ENCODE peak calls at places on chromosomes 2 and 18, in five cellular contexts. U, V, W, O and G are unnamed samples.

GRCh38 chr18:58253871-58254270 is 209.8 kb downstream of the NEDD4L start:
- DNase-seq in U (no peak), V (no peak), W (no peak), O (no peak), G (no peak)

GRCh38 chr2:85318222-85319182 is 9.3 kb downstream of the TGOLN2 start:
- DNase-seq in U (no peak), V (no peak), W (no peak), O (no peak), G (no peak)

GRCh38 chr2:157628282-157628531 is 457 bp downstream of the ACVR1C start:
- DNase-seq in U (no peak), V (no peak), W (no peak), O (no peak), G (no peak)

GRCh38 chr2:144508162-144508765 is 11.7 kb downstream of the ZEB2 start:
- DNase-seq in U (peak), V (no peak), W (no peak), O (no peak), G (no peak)

GRCh38 chr2:12267042-12267441 is 449.7 kb upstream of the TRIB2 start:
- DNase-seq in U (no peak), V (no peak), W (no peak), O (no peak), G (no peak)

GRCh38 chr2:161250864-161251436 is 57.3 kb upstream of the PSMD14 start:
- DNase-seq in U (peak), V (peak), W (no peak), O (no peak), G (no peak)

GRCh38 chr2:27753744-27754588 is 17.6 kb upstream of the MRPL33 start:
- DNase-seq in U (peak), V (peak), W (peak), O (peak), G (peak)

GRCh38 chr2:164625378-164625971 is 4.2 kb upstream of the GRB14 start:
- DNase-seq in U (no peak), V (no peak), W (no peak), O (no peak), G (no peak)

GRCh38 chr2:237875234-237876055 is 16.0 kb downstream of the RAMP1 start:
- DNase-seq in U (no peak), V (no peak), W (no peak), O (no peak), G (no peak)

GRCh38 chr2:17529771-17530170 is 10.7 kb upstream of the VSNL1 start:
- DNase-seq in U (no peak), V (no peak), W (no peak), O (no peak), G (no peak)

GRCh38 chr2:103138123-103138886 is 376.5 kb downstream of the TMEM182 start:
- DNase-seq in U (no peak), V (no peak), W (no peak), O (no peak), G (peak)

GRCh38 chr18:76522104-76522503 is 27.1 kb upstream of the ZNF516 start:
- DNase-seq in U (no peak), V (no peak), W (no peak), O (no peak), G (no peak)

GRCh38 chr18:9353596-9353995 is 19.0 kb downstream of the TWSG1 start:
- DNase-seq in U (no peak), V (no peak), W (no peak), O (peak), G (peak)

GRCh38 chr18:37460616-37461015 is 105.0 kb downstream of the CELF4 start:
- DNase-seq in U (no peak), V (no peak), W (no peak), O (no peak), G (no peak)

GRCh38 chr2:26805241-26805676 is 19.4 kb downstream of the CENPA start:
- DNase-seq in U (no peak), V (no peak), W (no peak), O (no peak), G (no peak)

GRCh38 chr18:69261436-69261835 is 139.3 kb upstream of the DOK6 start:
- DNase-seq in U (no peak), V (no peak), W (no peak), O (no peak), G (no peak)

GRCh38 chr2:170847716-170848115 is 31.0 kb downstream of the GAD1 start:
- DNase-seq in U (no peak), V (no peak), W (no peak), O (no peak), G (no peak)

GRCh38 chr2:174003635-174004310 is 38.6 kb upstream of the SP3 start:
- DNase-seq in U (peak), V (no peak), W (no peak), O (no peak), G (no peak)

GRCh38 chr2:96231316-96231715 is 22.7 kb upstream of the STARD7 start:
- DNase-seq in U (no peak), V (no peak), W (no peak), O (no peak), G (no peak)

GRCh38 chr2:158025263-158025996 is 76.2 kb upstream of the UPP2 start:
- DNase-seq in U (no peak), V (peak), W (no peak), O (no peak), G (no peak)

GRCh38 chr2:219441451-219442205 is 7.0 kb downstream of the SPEG start:
- DNase-seq in U (peak), V (peak), W (no peak), O (no peak), G (peak)

GRCh38 chr2:17416891-17417391 is 101.3 kb downstream of the RAD51AP2 start:
- DNase-seq in U (no peak), V (no peak), W (no peak), O (no peak), G (no peak)

GRCh38 chr2:54572262-54572635 is 116.1 kb downstream of the SPTBN1 start:
- DNase-seq in U (peak), V (no peak), W (no peak), O (no peak), G (no peak)

GRCh38 chr18:62799977-62800376 is 84.6 kb downstream of the PHLPP1 start:
- DNase-seq in U (no peak), V (no peak), W (no peak), O (no peak), G (no peak)

GRCh38 chr2:132621131-132621875 is 48.7 kb downstream of the LYPD1 start:
- DNase-seq in U (no peak), V (no peak), W (no peak), O (no peak), G (no peak)

GRCh38 chr18:10006261-10006903 is 92.6 kb downstream of the VAPA start:
- DNase-seq in U (no peak), V (peak), W (no peak), O (no peak), G (no peak)

GRCh38 chr2:128604045-128604444 is 285.4 kb upstream of the HS6ST1 start:
- DNase-seq in U (no peak), V (no peak), W (no peak), O (no peak), G (no peak)

GRCh38 chr18:48803518-48803917 is 147.2 kb downstream of the SMAD7 start:
- DNase-seq in U (no peak), V (no peak), W (no peak), O (no peak), G (no peak)

GRCh38 chr2:10279946-10280463 is 22.7 kb upstream of the HPCAL1 start:
- DNase-seq in U (no peak), V (no peak), W (no peak), O (no peak), G (no peak)

GRCh38 chr2:218398437-218399390 is 954 bp upstream of the CTDSP1 start:
- DNase-seq in U (peak), V (peak), W (no peak), O (peak), G (peak)

GRCh38 chr2:130300258-130300969 is 42.3 kb upstream of the IMP4 start:
- DNase-seq in U (no peak), V (no peak), W (no peak), O (no peak), G (no peak)

GRCh38 chr2:88307817-88308216 is 137.7 kb downstream of the THNSL2 start:
- DNase-seq in U (peak), V (peak), W (peak), O (no peak), G (no peak)

GRCh38 chr2:112482309-112483046 is 522 bp downstream of the TTL start:
- DNase-seq in U (peak), V (peak), W (no peak), O (peak), G (peak)

GRCh38 chr2:195659114-195659513 is 2.1 kb downstream of the SLC39A10 start:
- DNase-seq in U (peak), V (no peak), W (no peak), O (no peak), G (no peak)

GRCh38 chr2:102018823-102019445 is 27.2 kb downstream of the IL1R2 start:
- DNase-seq in U (no peak), V (no peak), W (no peak), O (no peak), G (no peak)

DNA sequence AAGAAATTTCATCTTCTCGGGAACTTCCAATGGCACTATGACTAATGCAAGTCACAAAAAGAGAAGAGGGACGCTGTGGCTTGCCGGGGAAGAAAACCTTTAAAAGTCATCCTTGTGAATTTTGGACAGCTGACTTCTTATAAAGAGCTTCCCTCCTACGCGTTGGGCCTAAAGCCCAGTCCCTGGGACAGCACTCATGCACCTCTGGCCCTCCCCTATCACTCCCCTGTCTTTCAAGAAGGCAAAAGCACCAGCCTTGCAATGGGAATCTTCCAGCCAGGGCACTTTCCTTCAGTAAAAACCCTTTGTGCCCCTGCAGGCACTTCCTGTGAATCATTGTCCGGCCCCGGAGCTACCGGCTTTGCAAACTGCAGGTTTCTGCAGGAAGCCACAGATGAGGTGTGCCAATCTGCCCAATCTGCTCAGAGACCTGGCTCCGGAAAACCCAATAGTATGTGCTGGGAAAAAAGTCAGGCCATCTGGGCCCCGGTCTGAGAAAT is 7.1 kb downstream of the MREG start:
- DNase-seq in U (peak), V (no peak), W (peak), O (no peak), G (no peak)
- TF ChIP-seq TAF1 in U (no peak), V (no peak), W (peak), O (no peak), G (no peak)

GRCh38 chr2:224986479-224986878 is 55.8 kb downstream of the DOCK10 start:
- DNase-seq in U (no peak), V (no peak), W (no peak), O (no peak), G (no peak)
- TF ChIP-seq TAF1 in U (no peak), V (no peak), W (no peak), O (no peak), G (no peak)

GRCh38 chr2:70826696-70827330 is 6.4 kb upstream of the CLEC4F start:
- DNase-seq in U (no peak), V (no peak), W (no peak), O (no peak), G (no peak)

GRCh38 chr2:70828115-70828514 is 7.5 kb downstream of the CD207 start:
- DNase-seq in U (no peak), V (no peak), W (no peak), O (no peak), G (no peak)

GRCh38 chr2:70828914-70829824 is 6.4 kb downstream of the CD207 start:
- DNase-seq in U (no peak), V (no peak), W (no peak), O (no peak), G (no peak)

GRCh38 chr2:70829916-70830315 is 5.7 kb downstream of the CD207 start:
- DNase-seq in U (no peak), V (no peak), W (no peak), O (no peak), G (no peak)

DNA sequence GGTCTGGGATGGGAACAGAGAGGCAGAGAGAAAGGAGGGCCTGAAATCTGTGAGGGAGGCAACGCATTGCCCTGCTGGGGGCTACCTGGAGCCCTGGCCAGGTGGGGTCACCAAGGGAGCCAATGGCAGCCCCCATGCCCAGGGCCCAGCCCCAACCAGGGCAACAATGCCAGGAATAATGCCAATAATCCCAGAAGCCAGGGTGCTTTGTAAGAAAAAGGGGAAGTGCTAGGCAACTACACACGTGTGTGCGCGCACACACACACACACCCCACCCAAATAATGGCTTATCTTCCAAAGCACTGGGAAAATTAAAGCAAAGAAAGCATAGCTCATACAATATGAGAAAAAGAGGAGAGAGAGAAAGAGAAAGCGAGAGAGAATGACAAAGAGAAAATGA is 7.0 kb upstream of the CLEC4F start:
- DNase-seq in U (no peak), V (no peak), W (no peak), O (no peak), G (no peak)
- TF ChIP-seq TAF1 in U (no peak), V (no peak), W (no peak), O (no peak), G (no peak)

GRCh38 chr2:61470122-61470951 is 550 bp downstream of the USP34 start:
- DNase-seq in U (peak), V (peak), W (no peak), O (peak), G (peak)
- TF ChIP-seq TAF1 in U (peak), V (peak), W (peak), O (no peak), G (peak)

GRCh38 chr2:240478346-240479110 is 43.1 kb downstream of the GPC1 start:
- DNase-seq in U (no peak), V (peak), W (no peak), O (no peak), G (no peak)
- TF ChIP-seq TAF1 in U (no peak), V (no peak), W (no peak), O (no peak), G (no peak)